ENCODE peak calls at places on chromosomes 5 and 9, in five cellular contexts. A, P, M, L and K are unnamed samples.

GRCh38 chr9:99181621-99182020 is 40.1 kb downstream of the ALG2 start:
- DNase-seq in A (peak; percentile 51), P (no peak), M (no peak), L (no peak), K (peak; percentile 16)

GRCh38 chr5:162230348-162230747 is 162.8 kb downstream of the GABRG2 start:
- DNase-seq in A (no peak), P (no peak), M (no peak), L (no peak), K (no peak)

GRCh38 chr9:123761905-123762605 is 167.9 kb downstream of the DENND1A start:
- DNase-seq in A (no peak), P (no peak), M (no peak), L (no peak), K (no peak)

GRCh38 chr5:1006656-1007071 is 1.9 kb upstream of the NKD2 start:
- DNase-seq in A (no peak), P (no peak), M (no peak), L (no peak), K (no peak)

GRCh38 chr9:127214421-127215265 is 49.9 kb upstream of the GARNL3 start:
- DNase-seq in A (peak; percentile 13), P (no peak), M (peak; percentile 60), L (peak; percentile 42), K (peak; percentile 66)

GRCh38 chr5:979100-979817 is 29.3 kb upstream of the NKD2 start:
- DNase-seq in A (no peak), P (no peak), M (no peak), L (no peak), K (no peak)

GRCh38 chr5:138784590-138784989 is 31.4 kb downstream of the CTNNA1 start:
- DNase-seq in A (no peak), P (no peak), M (no peak), L (no peak), K (peak; percentile 7)

GRCh38 chr5:66517361-66517760 is 78.8 kb upstream of the MAST4 start:
- DNase-seq in A (no peak), P (no peak), M (no peak), L (no peak), K (no peak)

GRCh38 chr5:73419414-73420390 is 28.9 kb downstream of the FOXD1 start:
- DNase-seq in A (no peak), P (peak; percentile 47), M (no peak), L (no peak), K (peak; percentile 69)

GRCh38 chr9:82354260-82354659 is 365.7 kb downstream of the SPATA31D1 start:
- DNase-seq in A (peak; percentile 84), P (no peak), M (no peak), L (no peak), K (no peak)

GRCh38 chr9:130128251-130128650 is 44.0 kb upstream of the NCS1 start:
- DNase-seq in A (no peak), P (no peak), M (peak; percentile 74), L (peak; percentile 98), K (no peak)

GRCh38 chr5:136729901-136730355 is 364.6 kb upstream of the TRPC7 start:
- DNase-seq in A (peak; percentile 89), P (peak; percentile 52), M (no peak), L (no peak), K (no peak)

GRCh38 chr9:132543960-132544359 is 38.4 kb upstream of the BARHL1 start:
- DNase-seq in A (no peak), P (no peak), M (no peak), L (no peak), K (no peak)

GRCh38 chr5:110913221-110913620 is 158.3 kb upstream of the TSLP start:
- DNase-seq in A (no peak), P (no peak), M (no peak), L (no peak), K (no peak)

GRCh38 chr9:128099932-128100491 is 27.5 kb downstream of the PTGES2 start:
- DNase-seq in A (no peak), P (no peak), M (no peak), L (no peak), K (no peak)

GRCh38 chr9:16329699-16330113 is 540.8 kb downstream of the BNC2 start:
- DNase-seq in A (no peak), P (no peak), M (no peak), L (no peak), K (no peak)

GRCh38 chr9:98678244-98678842 is 30.4 kb downstream of the GABBR2 start:
- DNase-seq in A (no peak), P (no peak), M (no peak), L (peak; percentile 19), K (no peak)

GRCh38 chr5:146042628-146043279 is 62.6 kb downstream of the PLAC8L1 start:
- DNase-seq in A (peak; percentile 37), P (peak; percentile 42), M (no peak), L (no peak), K (peak; percentile 27)

GRCh38 chr9:134066546-134066922 is 1.3 kb downstream of the BRD3 start:
- DNase-seq in A (no peak), P (no peak), M (no peak), L (no peak), K (no peak)

GRCh38 chr5:173474881-173475287 is 141.6 kb downstream of the BOD1 start:
- DNase-seq in A (no peak), P (no peak), M (no peak), L (no peak), K (no peak)

GRCh38 chr9:128027166-128027539 is 40.0 kb downstream of the NAIF1 start:
- DNase-seq in A (no peak), P (no peak), M (peak; percentile 26), L (peak; percentile 54), K (no peak)

GRCh38 chr5:128154943-128155342 is 71.4 kb downstream of the SLC12A2 start:
- DNase-seq in A (no peak), P (peak; percentile 10), M (no peak), L (no peak), K (no peak)

GRCh38 chr5:171308453-171309275 is at the start of gene TLX3:
- DNase-seq in A (no peak), P (peak; percentile 11), M (no peak), L (no peak), K (no peak)

GRCh38 chr9:79701651-79702050 is 129.9 kb downstream of the TLE4 start:
- DNase-seq in A (no peak), P (no peak), M (no peak), L (no peak), K (no peak)

GRCh38 chr5:98780390-98780789 is 6.9 kb downstream of the RGMB start:
- DNase-seq in A (no peak), P (no peak), M (no peak), L (no peak), K (no peak)

GRCh38 chr5:56680731-56681130 is 134.6 kb upstream of the MAP3K1 start:
- DNase-seq in A (no peak), P (no peak), M (no peak), L (no peak), K (no peak)